ENCODE peak calls at places on chromosomes 4 and X, in eight cellular contexts. E is AG08396; A is skeletal muscle cell; P is activated CD4-positive, alpha-beta T cell treated with anti-CD3 and anti-CD28 coated beads for 1 hour; H is KG1; K is stimulated activated naive CD8-positive, alpha-beta T cell treated with anti-CD3 and anti-CD28 coated beads, Interleukin-15, Interleukin-2, amounts not matched to agents 100 U/mL and 50 U/mL, for 24 hours; I is SK-MEL-5; V is right lobe of liver. U is an unnamed sample.

GRCh38 chrX:66728818-66729271 is 90.0 kb upstream of the EDA2R start:
- DNase-seq in V (peak; percentile 36), P (peak; percentile 19), I (peak; percentile 81), H (peak; percentile 11), E (peak; percentile 52), K (peak; percentile 45), A (peak; percentile 17), U (peak; percentile 58)

GRCh38 chr4:119665718-119666117 is 37.1 kb upstream of the PDE5A start:
- DNase-seq in V (no peak), H (no peak), I (no peak), E (no peak), K (no peak), A (no peak), P (no peak), U (no peak)

GRCh38 chr4:158193171-158193749 is 17.0 kb upstream of the TMEM144 start:
- DNase-seq in H (no peak), V (no peak), P (no peak), A (no peak), K (no peak), I (peak; percentile 66), E (peak; percentile 24), U (no peak)

GRCh38 chr4:136742330-136742729 is 790.0 kb downstream of the PCDH18 start:
- DNase-seq in I (no peak), K (no peak), A (no peak), V (no peak), H (no peak), E (peak; percentile 14), P (no peak), U (no peak)

GRCh38 chrX:19855700-19856381 is 31.6 kb downstream of the SH3KBP1 start:
- DNase-seq in P (no peak), E (no peak), A (no peak), H (no peak), V (no peak), K (no peak), I (no peak), U (no peak)

GRCh38 chr4:181008164-181008563 is 1235.0 kb upstream of the TENM3 start:
- DNase-seq in E (no peak), I (peak; percentile 70), V (no peak), A (no peak), P (no peak), H (no peak), K (no peak), U (no peak)

GRCh38 chr4:95045429-95045828 is 287.7 kb downstream of the BMPR1B start:
- DNase-seq in P (no peak), E (no peak), K (no peak), I (peak; percentile 80), V (no peak), H (no peak), A (no peak), U (no peak)

GRCh38 chr4:19038231-19038630 is 1016.7 kb upstream of the LCORL start:
- DNase-seq in K (no peak), E (no peak), V (no peak), I (peak; percentile 54), H (no peak), P (no peak), A (no peak), U (no peak)

GRCh38 chr4:124804584-124804983 is 92.1 kb upstream of the ANKRD50 start:
- DNase-seq in V (no peak), K (no peak), E (no peak), A (no peak), I (no peak), H (no peak), P (no peak), U (no peak)

GRCh38 chr4:186008057-186008456 is 60.9 kb upstream of the TLR3 start:
- DNase-seq in A (no peak), P (no peak), V (no peak), H (no peak), I (no peak), K (no peak), E (no peak), U (no peak)

GRCh38 chr4:114677346-114677979 is 78.9 kb downstream of the UGT8 start:
- DNase-seq in P (no peak), H (no peak), V (no peak), E (no peak), K (no peak), I (no peak), A (no peak), U (no peak)